ENCODE peak calls at places on chromosomes 11 and 22, in ten cellular contexts. W is C1 segment of cervical spinal cord; X is stimulated activated CD4-positive, alpha-beta T cell treated with anti-CD3 and anti-CD28 coated beads, Interleukin-12 subunit alpha, Interleukin-12 subunit beta, amount 100 ng/mL, for 24 hours; V is naive thymus-derived CD8-positive, alpha-beta T cell; E is sciatic nerve; F is DMS 273 treated with DMSO at 0.1 percent for 48 hours; Z is NCI-H2029; S is GDM1; T is GM23338; B is T-helper 9 cell. Q is an unnamed sample.

GRCh38 chr11:109914038-109914437 is 179.2 kb upstream of the ZC3H12C start:
- DNase-seq in W (no peak), X (no peak), V (no peak), E (no peak), F (no peak), Z (no peak), S (no peak), T (peak), B (no peak), Q (no peak)

GRCh38 chr11:12642040-12642439 is 32.2 kb upstream of the TEAD1 start:
- DNase-seq in W (no peak), X (no peak), V (no peak), E (no peak), F (peak), Z (no peak), S (no peak), T (no peak), B (no peak), Q (no peak)

GRCh38 chr22:49186756-49187155 is 640.9 kb downstream of the BRD1 start:
- DNase-seq in W (no peak), X (no peak), V (no peak), E (no peak), F (no peak), Z (no peak), S (no peak), T (no peak), B (no peak), Q (no peak)

GRCh38 chr11:131750152-131750551 is 379.7 kb downstream of the NTM start:
- DNase-seq in W (no peak), X (no peak), V (no peak), E (no peak), F (no peak), Z (no peak), S (no peak), T (no peak), B (no peak), Q (no peak)

GRCh38 chr11:28146123-28146751 is 38.0 kb downstream of the METTL15 start:
- DNase-seq in W (no peak), X (no peak), V (no peak), E (no peak), F (no peak), Z (no peak), S (no peak), T (no peak), B (no peak), Q (no peak)

GRCh38 chr11:117646419-117646818 is 150.6 kb downstream of the DSCAML1 start:
- DNase-seq in W (no peak), X (no peak), V (no peak), E (no peak), F (no peak), Z (no peak), S (no peak), T (no peak), B (no peak), Q (no peak)

GRCh38 chr11:45603930-45604682 is 61.3 kb downstream of the CHST1 start:
- DNase-seq in W (no peak), X (no peak), V (no peak), E (no peak), F (no peak), Z (no peak), S (no peak), T (no peak), B (no peak), Q (no peak)

GRCh38 chr11:72589802-72590761 is 84.1 kb downstream of the PDE2A start:
- DNase-seq in W (no peak), X (no peak), V (peak), E (no peak), F (no peak), Z (no peak), S (no peak), T (peak), B (peak), Q (peak)

GRCh38 chr11:27705873-27706820 is 5.9 kb upstream of the BDNF start:
- DNase-seq in W (no peak), X (no peak), V (no peak), E (no peak), F (no peak), Z (no peak), S (no peak), T (peak), B (no peak), Q (no peak)

GRCh38 chr11:85665756-85666155 is 827 bp upstream of the CREBZF start:
- DNase-seq in W (no peak), X (no peak), V (no peak), E (no peak), F (no peak), Z (no peak), S (no peak), T (no peak), B (no peak), Q (no peak)

GRCh38 chr11:69272961-69273461 is 20.9 kb upstream of the MYEOV start:
- DNase-seq in W (no peak), X (no peak), V (peak), E (no peak), F (no peak), Z (no peak), S (no peak), T (no peak), B (no peak), Q (no peak)